ENCODE peak calls at places on chromosomes 2 and 18, in five cellular contexts. Z, T, J, H and U are unnamed samples.

GRCh38 chr2:102271844-102272243 is 39.5 kb upstream of the IL1RL1 start:
- DNase-seq in H (no peak), Z (no peak), T (no peak), J (no peak), U (no peak)

GRCh38 chr18:48941672-48942071 is 9.1 kb downstream of the SMAD7 start:
- DNase-seq in H (no peak), T (no peak), J (no peak), Z (no peak), U (no peak)

GRCh38 chr18:48547456-48548403 is 8.9 kb downstream of the CTIF start:
- DNase-seq in T (no peak), Z (no peak), J (no peak), H (no peak), U (no peak)

GRCh38 chr2:1588994-1589611 is 155.2 kb downstream of the PXDN start:
- DNase-seq in T (no peak), Z (no peak), H (no peak), J (no peak), U (no peak)

GRCh38 chr2:156317631-156318030 is 14.9 kb downstream of the NR4A2 start:
- DNase-seq in H (no peak), Z (no peak), T (no peak), J (no peak), U (no peak)

GRCh38 chr2:126981476-126981875 is 82.8 kb downstream of the TEX51 start:
- DNase-seq in J (no peak), T (no peak), Z (no peak), H (no peak), U (no peak)

GRCh38 chr2:71615769-71616730 is 162.7 kb downstream of the DYSF start:
- DNase-seq in J (no peak), H (no peak), T (no peak), Z (no peak), U (no peak)

GRCh38 chr18:55301196-55301540 is 286.8 kb downstream of the TCF4 start:
- DNase-seq in H (no peak), Z (no peak), T (no peak), J (no peak), U (no peak)

GRCh38 chr2:22055784-22056620 is 932.2 kb downstream of the TDRD15 start:
- DNase-seq in H (no peak), J (no peak), Z (no peak), T (no peak), U (no peak)

GRCh38 chr2:232348936-232349335 is 29.6 kb upstream of the ALPP start:
- DNase-seq in H (no peak), J (no peak), Z (no peak), T (no peak), U (no peak)

GRCh38 chr18:3995476-3996102 is 459.5 kb downstream of the DLGAP1 start:
- DNase-seq in H (peak), J (peak), T (peak), Z (peak), U (peak)

GRCh38 chr2:56522605-56523089 is 338.9 kb downstream of the CCDC85A start:
- DNase-seq in T (peak), H (no peak), Z (no peak), J (no peak), U (no peak)

GRCh38 chr18:62763101-62763521 is 47.8 kb downstream of the PHLPP1 start:
- DNase-seq in T (no peak), Z (no peak), H (no peak), J (no peak), U (no peak)

GRCh38 chr2:143205106-143205764 is 76.0 kb downstream of the ARHGAP15 start:
- DNase-seq in J (no peak), H (no peak), Z (no peak), T (no peak), U (peak)

GRCh38 chr18:3520230-3521085 is 70.5 kb downstream of the TGIF1 start:
- DNase-seq in J (no peak), Z (no peak), H (no peak), T (no peak), U (no peak)

GRCh38 chr2:46530571-46530970 is 51.2 kb downstream of the TMEM247 start:
- DNase-seq in H (no peak), Z (no peak), J (no peak), T (no peak), U (no peak)

GRCh38 chr2:72965770-72966430 is 48.6 kb downstream of the EMX1 start:
- DNase-seq in J (no peak), H (no peak), Z (no peak), T (no peak), U (no peak)

GRCh38 chr2:235458839-235459273 is 35.0 kb upstream of the AGAP1 start:
- DNase-seq in Z (no peak), T (no peak), H (no peak), J (no peak), U (no peak)

GRCh38 chr2:37388074-37388473 is 43.6 kb downstream of the QPCT start:
- DNase-seq in H (no peak), J (no peak), T (no peak), Z (no peak), U (no peak)

GRCh38 chr2:130877258-130877657 is 40.5 kb downstream of the ARHGEF4 start:
- DNase-seq in Z (no peak), T (no peak), H (no peak), J (no peak), U (no peak)

GRCh38 chr18:43129946-43130523 is 14.6 kb upstream of the RIT2 start:
- DNase-seq in H (no peak), J (no peak), T (no peak), Z (no peak), U (no peak)

GRCh38 chr18:76519156-76519549 is 24.1 kb upstream of the ZNF516 start:
- DNase-seq in T (peak), H (no peak), Z (peak), J (no peak), U (no peak)

GRCh38 chr2:207283356-207283755 is 117.6 kb upstream of the KLF7 start:
- DNase-seq in J (no peak), Z (no peak), T (no peak), H (no peak), U (no peak)

GRCh38 chr2:176534798-176535479 is 265.7 kb downstream of the MTX2 start:
- DNase-seq in H (no peak), J (no peak), Z (no peak), T (no peak), U (no peak)

GRCh38 chr2:23606968-23607367 is 222.0 kb downstream of the KLHL29 start:
- DNase-seq in J (no peak), T (no peak), Z (no peak), H (no peak), U (no peak)

GRCh38 chr2:175036582-175037018 is 31.4 kb upstream of the CHN1 start:
- DNase-seq in T (no peak), H (no peak), J (no peak), Z (no peak), U (peak)

GRCh38 chr18:39839782-39840181 is 2115.3 kb upstream of the PIK3C3 start:
- DNase-seq in Z (no peak), T (no peak), H (no peak), J (no peak), U (no peak)

GRCh38 chr2:224816816-224817215 is 100.7 kb upstream of the CCDC195 start:
- DNase-seq in T (no peak), H (no peak), Z (no peak), J (no peak), U (no peak)

GRCh38 chr2:98455494-98455976 is 10.9 kb downstream of the INPP4A start:
- DNase-seq in T (no peak), Z (no peak), J (no peak), H (peak), U (peak)

GRCh38 chr2:121335294-121336290 is 50.6 kb upstream of the TFCP2L1 start:
- DNase-seq in H (no peak), T (no peak), Z (no peak), J (no peak), U (no peak)

GRCh38 chr2:158664987-158665386 is 130.1 kb upstream of the DAPL1 start:
- DNase-seq in T (no peak), H (no peak), Z (no peak), J (no peak), U (no peak)

GRCh38 chr18:46916551-46917107 is 678 bp downstream of the PIAS2 start:
- DNase-seq in J (peak), H (no peak), Z (no peak), T (no peak), U (peak)

GRCh38 chr2:38173690-38174089 is 97.7 kb upstream of the CYP1B1 start:
- DNase-seq in T (no peak), J (no peak), H (no peak), Z (no peak), U (no peak)

GRCh38 chr2:114009125-114009923 is 119.4 kb downstream of the ACTR3 start:
- DNase-seq in T (no peak), J (no peak), H (no peak), Z (no peak), U (no peak)

GRCh38 chr2:224041554-224041953 is 2.5 kb upstream of the SERPINE2 start:
- DNase-seq in H (no peak), J (no peak), Z (no peak), T (no peak), U (no peak)

GRCh38 chr2:223545830-223546229 is 56.3 kb downstream of the SCG2 start:
- DNase-seq in J (no peak), H (no peak), T (no peak), Z (no peak), U (no peak)